ENCODE peak calls at places on chromosome 3, in eight cellular contexts. One of them, this sample, is unnamed.
A peak's percentile ranks its signal among the peaks of the same experiment; 100 is the strongest.

GRCh38 chr3:55882006-55882405 is 394.9 kb upstream of the WNT5A start:
- DNase-seq in NCI-H526 treated with DMSO at 0.1 percent for 48 hours: peak; percentile 9
- DNase-seq in HL-60: no peak
- DNase-seq in Caki2: no peak
- DNase-seq in 8988T: no peak
- DNase-seq in EL: no peak
- DNase-seq in ecto neural progenitor cell: no peak
- DNase-seq in RWPE1: no peak
- DNase-seq in this sample: no peak

GRCh38 chr3:161296814-161297213 is 74.5 kb downstream of the SPTSSB start:
- DNase-seq in NCI-H526 treated with DMSO at 0.1 percent for 48 hours: no peak
- DNase-seq in HL-60: no peak
- DNase-seq in Caki2: no peak
- DNase-seq in 8988T: no peak
- DNase-seq in EL: no peak
- DNase-seq in ecto neural progenitor cell: no peak
- DNase-seq in RWPE1: no peak
- DNase-seq in this sample: no peak

GRCh38 chr3:153958635-153959320 is 162.4 kb upstream of the ARHGEF26 start:
- DNase-seq in NCI-H526 treated with DMSO at 0.1 percent for 48 hours: no peak
- DNase-seq in HL-60: no peak
- DNase-seq in Caki2: no peak
- DNase-seq in 8988T: no peak
- DNase-seq in EL: no peak
- DNase-seq in ecto neural progenitor cell: no peak
- DNase-seq in RWPE1: no peak
- DNase-seq in this sample: peak; percentile 4

GRCh38 chr3:159239054-159239453 is 437.2 kb downstream of the MFSD1 start:
- DNase-seq in NCI-H526 treated with DMSO at 0.1 percent for 48 hours: no peak
- DNase-seq in HL-60: no peak
- DNase-seq in Caki2: no peak
- DNase-seq in 8988T: no peak
- DNase-seq in EL: no peak
- DNase-seq in ecto neural progenitor cell: no peak
- DNase-seq in RWPE1: no peak
- DNase-seq in this sample: peak; percentile 91

GRCh38 chr3:31878231-31878838 is 102.7 kb downstream of the OSBPL10 start:
- DNase-seq in NCI-H526 treated with DMSO at 0.1 percent for 48 hours: no peak
- DNase-seq in HL-60: no peak
- DNase-seq in Caki2: no peak
- DNase-seq in 8988T: no peak
- DNase-seq in EL: no peak
- DNase-seq in ecto neural progenitor cell: no peak
- DNase-seq in RWPE1: no peak
- DNase-seq in this sample: no peak

GRCh38 chr3:193016437-193016887 is 98.8 kb upstream of the MB21D2 start:
- DNase-seq in NCI-H526 treated with DMSO at 0.1 percent for 48 hours: no peak
- DNase-seq in HL-60: no peak
- DNase-seq in Caki2: no peak
- DNase-seq in 8988T: no peak
- DNase-seq in EL: peak; percentile 15
- DNase-seq in ecto neural progenitor cell: no peak
- DNase-seq in RWPE1: peak; percentile 36
- DNase-seq in this sample: no peak

GRCh38 chr3:31896643-31897433 is 84.2 kb downstream of the OSBPL10 start:
- DNase-seq in NCI-H526 treated with DMSO at 0.1 percent for 48 hours: no peak
- DNase-seq in HL-60: no peak
- DNase-seq in Caki2: no peak
- DNase-seq in 8988T: no peak
- DNase-seq in EL: no peak
- DNase-seq in ecto neural progenitor cell: no peak
- DNase-seq in RWPE1: no peak
- DNase-seq in this sample: no peak

GRCh38 chr3:102237838-102238237 is 197.0 kb upstream of the ZPLD1 start:
- DNase-seq in NCI-H526 treated with DMSO at 0.1 percent for 48 hours: no peak
- DNase-seq in HL-60: no peak
- DNase-seq in Caki2: no peak
- DNase-seq in 8988T: no peak
- DNase-seq in EL: no peak
- DNase-seq in ecto neural progenitor cell: no peak
- DNase-seq in RWPE1: no peak
- DNase-seq in this sample: no peak

GRCh38 chr3:111807826-111808225 is 51.2 kb upstream of the PHLDB2 start:
- DNase-seq in NCI-H526 treated with DMSO at 0.1 percent for 48 hours: no peak
- DNase-seq in HL-60: no peak
- DNase-seq in Caki2: no peak
- DNase-seq in 8988T: no peak
- DNase-seq in EL: no peak
- DNase-seq in ecto neural progenitor cell: no peak
- DNase-seq in RWPE1: no peak
- DNase-seq in this sample: no peak

GRCh38 chr3:171116802-171117395 is 90.4 kb upstream of the SLC2A2 start:
- DNase-seq in NCI-H526 treated with DMSO at 0.1 percent for 48 hours: no peak
- DNase-seq in HL-60: no peak
- DNase-seq in Caki2: no peak
- DNase-seq in 8988T: no peak
- DNase-seq in EL: no peak
- DNase-seq in ecto neural progenitor cell: no peak
- DNase-seq in RWPE1: no peak
- DNase-seq in this sample: no peak

GRCh38 chr3:185658504-185658912 is 72.4 kb downstream of the SENP2 start:
- DNase-seq in NCI-H526 treated with DMSO at 0.1 percent for 48 hours: no peak
- DNase-seq in HL-60: no peak
- DNase-seq in Caki2: peak; percentile 82
- DNase-seq in 8988T: peak; percentile 55
- DNase-seq in EL: peak; percentile 99
- DNase-seq in ecto neural progenitor cell: no peak
- DNase-seq in RWPE1: peak; percentile 92
- DNase-seq in this sample: peak; percentile 97

GRCh38 chr3:183764854-183765731 is 60.3 kb downstream of the MAP6D1 start:
- DNase-seq in NCI-H526 treated with DMSO at 0.1 percent for 48 hours: peak; percentile 75
- DNase-seq in HL-60: no peak
- DNase-seq in Caki2: peak; percentile 95
- DNase-seq in 8988T: no peak
- DNase-seq in EL: peak; percentile 80
- DNase-seq in ecto neural progenitor cell: no peak
- DNase-seq in RWPE1: no peak
- DNase-seq in this sample: peak; percentile 40

GRCh38 chr3:116444099-116444700 is 1.1 kb downstream of the LSAMP start:
- DNase-seq in NCI-H526 treated with DMSO at 0.1 percent for 48 hours: no peak
- DNase-seq in HL-60: no peak
- DNase-seq in Caki2: no peak
- DNase-seq in 8988T: no peak
- DNase-seq in EL: no peak
- DNase-seq in ecto neural progenitor cell: no peak
- DNase-seq in RWPE1: no peak
- DNase-seq in this sample: no peak

GRCh38 chr3:132695422-132695821 is 26.8 kb downstream of the NPHP3 start:
- DNase-seq in NCI-H526 treated with DMSO at 0.1 percent for 48 hours: no peak
- DNase-seq in HL-60: no peak
- DNase-seq in Caki2: no peak
- DNase-seq in 8988T: no peak
- DNase-seq in EL: no peak
- DNase-seq in ecto neural progenitor cell: no peak
- DNase-seq in RWPE1: no peak
- DNase-seq in this sample: no peak

GRCh38 chr3:152403632-152404066 is 134.9 kb downstream of the MBNL1 start:
- DNase-seq in NCI-H526 treated with DMSO at 0.1 percent for 48 hours: no peak
- DNase-seq in HL-60: no peak
- DNase-seq in Caki2: peak; percentile 45
- DNase-seq in 8988T: no peak
- DNase-seq in EL: no peak
- DNase-seq in ecto neural progenitor cell: no peak
- DNase-seq in RWPE1: no peak
- DNase-seq in this sample: no peak

GRCh38 chr3:126113733-126114132 is 29.8 kb upstream of the SLC41A3 start:
- DNase-seq in NCI-H526 treated with DMSO at 0.1 percent for 48 hours: no peak
- DNase-seq in HL-60: no peak
- DNase-seq in Caki2: no peak
- DNase-seq in 8988T: peak; percentile 61
- DNase-seq in EL: no peak
- DNase-seq in ecto neural progenitor cell: peak; percentile 58
- DNase-seq in RWPE1: no peak
- DNase-seq in this sample: no peak

GRCh38 chr3:141093397-141093796 is 42.2 kb downstream of the SPSB4 start:
- DNase-seq in NCI-H526 treated with DMSO at 0.1 percent for 48 hours: no peak
- DNase-seq in HL-60: no peak
- DNase-seq in Caki2: no peak
- DNase-seq in 8988T: no peak
- DNase-seq in EL: no peak
- DNase-seq in ecto neural progenitor cell: no peak
- DNase-seq in RWPE1: peak; percentile 12
- DNase-seq in this sample: no peak

GRCh38 chr3:127114337-127115070 is 78.4 kb upstream of the PRR23E start:
- DNase-seq in NCI-H526 treated with DMSO at 0.1 percent for 48 hours: no peak
- DNase-seq in HL-60: no peak
- DNase-seq in Caki2: no peak
- DNase-seq in 8988T: no peak
- DNase-seq in EL: no peak
- DNase-seq in ecto neural progenitor cell: no peak
- DNase-seq in RWPE1: no peak
- DNase-seq in this sample: no peak

GRCh38 chr3:186566772-186567071 is 417 bp downstream of the TBCCD1 start:
- DNase-seq in NCI-H526 treated with DMSO at 0.1 percent for 48 hours: peak; percentile 45
- DNase-seq in HL-60: no peak
- DNase-seq in Caki2: no peak
- DNase-seq in 8988T: no peak
- DNase-seq in EL: no peak
- DNase-seq in ecto neural progenitor cell: no peak
- DNase-seq in RWPE1: no peak
- DNase-seq in this sample: no peak

GRCh38 chr3:193052294-193052693 is 134.6 kb upstream of the MB21D2 start:
- DNase-seq in NCI-H526 treated with DMSO at 0.1 percent for 48 hours: no peak
- DNase-seq in HL-60: no peak
- DNase-seq in Caki2: no peak
- DNase-seq in 8988T: no peak
- DNase-seq in EL: no peak
- DNase-seq in ecto neural progenitor cell: no peak
- DNase-seq in RWPE1: no peak
- DNase-seq in this sample: no peak

GRCh38 chr3:72636947-72637647 is 211.1 kb downstream of the SHQ1 start:
- DNase-seq in NCI-H526 treated with DMSO at 0.1 percent for 48 hours: no peak
- DNase-seq in HL-60: no peak
- DNase-seq in Caki2: no peak
- DNase-seq in 8988T: no peak
- DNase-seq in EL: no peak
- DNase-seq in ecto neural progenitor cell: no peak
- DNase-seq in RWPE1: no peak
- DNase-seq in this sample: no peak

GRCh38 chr3:43180027-43180426 is 74.1 kb upstream of the POMGNT2 start:
- DNase-seq in NCI-H526 treated with DMSO at 0.1 percent for 48 hours: no peak
- DNase-seq in HL-60: peak; percentile 69
- DNase-seq in Caki2: no peak
- DNase-seq in 8988T: peak; percentile 52
- DNase-seq in EL: peak; percentile 93
- DNase-seq in ecto neural progenitor cell: no peak
- DNase-seq in RWPE1: peak; percentile 83
- DNase-seq in this sample: peak; percentile 54

GRCh38 chr3:141450727-141451378 is 36.0 kb upstream of the RASA2 start:
- DNase-seq in NCI-H526 treated with DMSO at 0.1 percent for 48 hours: no peak
- DNase-seq in HL-60: no peak
- DNase-seq in Caki2: no peak
- DNase-seq in 8988T: no peak
- DNase-seq in EL: no peak
- DNase-seq in ecto neural progenitor cell: no peak
- DNase-seq in RWPE1: no peak
- DNase-seq in this sample: no peak

GRCh38 chr3:126131881-126132750 is 48.2 kb upstream of the SLC41A3 start:
- DNase-seq in NCI-H526 treated with DMSO at 0.1 percent for 48 hours: no peak
- DNase-seq in HL-60: no peak
- DNase-seq in Caki2: no peak
- DNase-seq in 8988T: no peak
- DNase-seq in EL: no peak
- DNase-seq in ecto neural progenitor cell: peak; percentile 36
- DNase-seq in RWPE1: no peak
- DNase-seq in this sample: no peak

GRCh38 chr3:28299705-28300104 is 48.8 kb upstream of the ZCWPW2 start:
- DNase-seq in NCI-H526 treated with DMSO at 0.1 percent for 48 hours: no peak
- DNase-seq in HL-60: no peak
- DNase-seq in Caki2: no peak
- DNase-seq in 8988T: no peak
- DNase-seq in EL: no peak
- DNase-seq in ecto neural progenitor cell: no peak
- DNase-seq in RWPE1: no peak
- DNase-seq in this sample: no peak

GRCh38 chr3:106114848-106115247 is 246.0 kb upstream of the CBLB start:
- DNase-seq in NCI-H526 treated with DMSO at 0.1 percent for 48 hours: no peak
- DNase-seq in HL-60: no peak
- DNase-seq in Caki2: peak; percentile 6
- DNase-seq in 8988T: no peak
- DNase-seq in EL: peak; percentile 68
- DNase-seq in ecto neural progenitor cell: no peak
- DNase-seq in RWPE1: no peak
- DNase-seq in this sample: peak; percentile 60

GRCh38 chr3:52041118-52041847 is 15.1 kb downstream of the DUSP7 start:
- DNase-seq in NCI-H526 treated with DMSO at 0.1 percent for 48 hours: no peak
- DNase-seq in HL-60: no peak
- DNase-seq in Caki2: no peak
- DNase-seq in 8988T: peak; percentile 88
- DNase-seq in EL: peak; percentile 30
- DNase-seq in ecto neural progenitor cell: no peak
- DNase-seq in RWPE1: no peak
- DNase-seq in this sample: peak; percentile 13

GRCh38 chr3:151319613-151320012 is 3.0 kb upstream of the GPR87 start:
- DNase-seq in NCI-H526 treated with DMSO at 0.1 percent for 48 hours: no peak
- DNase-seq in HL-60: no peak
- DNase-seq in Caki2: no peak
- DNase-seq in 8988T: no peak
- DNase-seq in EL: peak; percentile 60
- DNase-seq in ecto neural progenitor cell: no peak
- DNase-seq in RWPE1: no peak
- DNase-seq in this sample: peak; percentile 9

GRCh38 chr3:132083583-132084372 is 49.0 kb upstream of the CPNE4 start:
- DNase-seq in NCI-H526 treated with DMSO at 0.1 percent for 48 hours: no peak
- DNase-seq in HL-60: no peak
- DNase-seq in Caki2: peak; percentile 27
- DNase-seq in 8988T: no peak
- DNase-seq in EL: peak; percentile 50
- DNase-seq in ecto neural progenitor cell: no peak
- DNase-seq in RWPE1: peak; percentile 53
- DNase-seq in this sample: peak; percentile 55

GRCh38 chr3:107942244-107942643 is 148.6 kb downstream of the CD47 start:
- DNase-seq in NCI-H526 treated with DMSO at 0.1 percent for 48 hours: no peak
- DNase-seq in HL-60: no peak
- DNase-seq in Caki2: no peak
- DNase-seq in 8988T: no peak
- DNase-seq in EL: no peak
- DNase-seq in ecto neural progenitor cell: no peak
- DNase-seq in RWPE1: peak; percentile 45
- DNase-seq in this sample: no peak

GRCh38 chr3:52763466-52763865 is 7.3 kb downstream of the NEK4 start:
- DNase-seq in NCI-H526 treated with DMSO at 0.1 percent for 48 hours: no peak
- DNase-seq in HL-60: no peak
- DNase-seq in Caki2: no peak
- DNase-seq in 8988T: no peak
- DNase-seq in EL: no peak
- DNase-seq in ecto neural progenitor cell: no peak
- DNase-seq in RWPE1: no peak
- DNase-seq in this sample: peak; percentile 53

GRCh38 chr3:97658670-97659285 is 105.8 kb upstream of the ARL6 start:
- DNase-seq in NCI-H526 treated with DMSO at 0.1 percent for 48 hours: peak; percentile 49
- DNase-seq in HL-60: no peak
- DNase-seq in Caki2: peak; percentile 7
- DNase-seq in 8988T: no peak
- DNase-seq in EL: peak; percentile 0
- DNase-seq in ecto neural progenitor cell: no peak
- DNase-seq in RWPE1: peak; percentile 25
- DNase-seq in this sample: peak; percentile 0

GRCh38 chr3:187836848-187837770 is 91.8 kb upstream of the BCL6 start:
- DNase-seq in NCI-H526 treated with DMSO at 0.1 percent for 48 hours: no peak
- DNase-seq in HL-60: no peak
- DNase-seq in Caki2: no peak
- DNase-seq in 8988T: no peak
- DNase-seq in EL: peak; percentile 8
- DNase-seq in ecto neural progenitor cell: no peak
- DNase-seq in RWPE1: no peak
- DNase-seq in this sample: peak; percentile 86